ENCODE peak calls at places on chromosomes 6 and 20, in seven cellular contexts. T is A549, Y is heart left ventricle, U is ovary, A is suprapubic skin, N is heart right ventricle, B is pancreas. L is an unnamed sample.
A peak's percentile ranks its signal among the peaks of the same experiment; 100 is the strongest.

GRCh38 chr6:85464260-85464644 is 14.4 kb downstream of the NT5E start:
- DNase-seq in T (peak; percentile 58), Y (no peak), U (no peak), A (no peak), N (no peak), B (no peak), L (no peak)

GRCh38 chr6:142784344-142784743 is 160.6 kb downstream of the HIVEP2 start:
- DNase-seq in T (no peak), Y (no peak), U (no peak), A (no peak), N (no peak), B (no peak), L (no peak)

GRCh38 chr6:130020106-130020851 is 1.9 kb downstream of the L3MBTL3 start:
- DNase-seq in T (peak; percentile 7), Y (peak; percentile 31), U (peak; percentile 60), A (peak; percentile 80), N (peak; percentile 14), B (peak; percentile 8), L (peak; percentile 47)

GRCh38 chr6:139126255-139126654 is 8.6 kb upstream of the HECA start:
- DNase-seq in T (no peak), Y (no peak), U (no peak), A (no peak), N (no peak), B (no peak), L (peak; percentile 33)

GRCh38 chr6:100134703-100135102 is 140.7 kb upstream of the MCHR2 start:
- DNase-seq in T (no peak), Y (no peak), U (no peak), A (no peak), N (no peak), B (no peak), L (no peak)

GRCh38 chr6:75612921-75613534 is 11.3 kb downstream of the SENP6 start:
- DNase-seq in T (no peak), Y (no peak), U (no peak), A (no peak), N (no peak), B (no peak), L (no peak)

GRCh38 chr6:44715925-44716324 is 328.4 kb downstream of the CDC5L start:
- DNase-seq in T (no peak), Y (no peak), U (no peak), A (no peak), N (no peak), B (no peak), L (no peak)

GRCh38 chr6:158642097-158642601 is 2.4 kb downstream of the DYNLT1 start:
- DNase-seq in T (no peak), Y (peak; percentile 70), U (no peak), A (no peak), N (peak; percentile 46), B (no peak), L (no peak)

GRCh38 chr6:167569879-167570278 is 245.0 kb downstream of the TTLL2 start:
- DNase-seq in T (no peak), Y (no peak), U (no peak), A (peak; percentile 65), N (no peak), B (peak; percentile 75), L (peak; percentile 13)

GRCh38 chr6:41442800-41443501 is 103.2 kb upstream of the FOXP4 start:
- DNase-seq in T (no peak), Y (no peak), U (peak; percentile 82), A (no peak), N (peak; percentile 43), B (no peak), L (peak; percentile 76)

GRCh38 chr20:57270204-57270937 is 3.9 kb upstream of the BMP7 start:
- DNase-seq in T (no peak), Y (no peak), U (no peak), A (no peak), N (no peak), B (no peak), L (no peak)

GRCh38 chr6:626236-626635 is 30.7 kb downstream of the HUS1B start:
- DNase-seq in T (no peak), Y (no peak), U (no peak), A (no peak), N (no peak), B (no peak), L (no peak)

GRCh38 chr20:45016089-45016641 is 49.9 kb downstream of the STK4 start:
- DNase-seq in T (no peak), Y (no peak), U (no peak), A (no peak), N (no peak), B (no peak), L (no peak)

GRCh38 chr6:110216140-110216539 is 35.9 kb downstream of the CDC40 start:
- DNase-seq in T (no peak), Y (no peak), U (no peak), A (no peak), N (no peak), B (no peak), L (no peak)

GRCh38 chr6:75735491-75736186 is 13.4 kb upstream of the MYO6 start:
- DNase-seq in T (peak; percentile 72), Y (no peak), U (no peak), A (no peak), N (no peak), B (peak; percentile 21), L (no peak)

GRCh38 chr20:61659652-61660346 is 405.9 kb downstream of the TAF4 start:
- DNase-seq in T (no peak), Y (no peak), U (no peak), A (no peak), N (no peak), B (no peak), L (no peak)

GRCh38 chr20:33099842-33100538 is 20.5 kb downstream of the BPIFB4 start:
- DNase-seq in T (peak; percentile 41), Y (no peak), U (no peak), A (no peak), N (no peak), B (no peak), L (no peak)

GRCh38 chr20:52761867-52762266 is 210.3 kb upstream of the TSHZ2 start:
- DNase-seq in T (no peak), Y (no peak), U (no peak), A (no peak), N (no peak), B (no peak), L (no peak)

GRCh38 chr6:105428342-105428957 is 25.6 kb upstream of the PREP start:
- DNase-seq in T (no peak), Y (no peak), U (no peak), A (no peak), N (no peak), B (no peak), L (no peak)

GRCh38 chr6:28988536-28989415 is 16.3 kb downstream of the ZNF311 start:
- DNase-seq in T (peak; percentile 36), Y (peak; percentile 45), U (peak; percentile 29), A (no peak), N (peak; percentile 38), B (no peak), L (peak; percentile 63)

GRCh38 chr6:12911387-12911960 is 194.9 kb downstream of the PHACTR1 start:
- DNase-seq in T (peak; percentile 19), Y (no peak), U (no peak), A (no peak), N (no peak), B (no peak), L (no peak)

GRCh38 chr6:157982297-157982579 is 575 bp downstream of the SYNJ2 start:
- DNase-seq in T (peak; percentile 24), Y (peak; percentile 47), U (no peak), A (no peak), N (peak; percentile 35), B (peak; percentile 62), L (peak; percentile 43)

GRCh38 chr20:50872562-50873288 is 58.5 kb downstream of the ADNP start:
- DNase-seq in T (no peak), Y (no peak), U (no peak), A (no peak), N (no peak), B (no peak), L (no peak)

GRCh38 chr6:51467231-51467952 is 620.0 kb downstream of the PKHD1 start:
- DNase-seq in T (no peak), Y (no peak), U (no peak), A (no peak), N (no peak), B (no peak), L (no peak)

GRCh38 chr6:139534472-139535115 is 160.1 kb upstream of the CITED2 start:
- DNase-seq in T (no peak), Y (no peak), U (no peak), A (no peak), N (no peak), B (peak; percentile 60), L (no peak)

GRCh38 chr6:113734886-113735481 is 122.2 kb upstream of the MARCKS start:
- DNase-seq in T (no peak), Y (no peak), U (no peak), A (no peak), N (no peak), B (no peak), L (no peak)

GRCh38 chr6:118719351-118720124 is 68.1 kb upstream of the CEP85L start:
- DNase-seq in T (no peak), Y (no peak), U (peak; percentile 42), A (no peak), N (no peak), B (no peak), L (no peak)
- H3K4me3 ChIP-seq in T (no peak overlapping the region), Y (no peak overlapping the region), U (no peak overlapping the region), A (no peak overlapping the region), N (no peak overlapping the region), B (no peak overlapping the region), L (no peak overlapping the region)

GRCh38 chr20:63178889-63179751 is 36.8 kb downstream of the YTHDF1 start:
- DNase-seq in T (peak; percentile 49), Y (no peak), U (peak; percentile 34), A (no peak), N (peak; percentile 20), B (peak; percentile 8), L (peak; percentile 66)
- TF ChIP-seq CTCF in T (peak; percentile 60), Y (peak; percentile 69), U (no peak), A (no peak), N (peak; percentile 51), B (no peak), L (no peak)

GRCh38 chr6:4012826-4013225 is 66.1 kb downstream of the FAM217A start:
- DNase-seq in T (no peak), Y (no peak), U (no peak), A (no peak), N (no peak), B (no peak), L (no peak)

GRCh38 chr6:4020822-4021132 is 58.2 kb downstream of the FAM217A start:
- DNase-seq in T (no peak), Y (no peak), U (no peak), A (no peak), N (no peak), B (no peak), L (no peak)

GRCh38 chr6:4017847-4018193 is 61.1 kb downstream of the FAM217A start:
- DNase-seq in T (peak; percentile 40), Y (no peak), U (no peak), A (no peak), N (no peak), B (no peak), L (no peak)

GRCh38 chr6:4018194-4019111 is 60.5 kb downstream of the FAM217A start:
- DNase-seq in T (peak; percentile 95), Y (peak; percentile 97), U (peak; percentile 96), A (peak; percentile 96), N (peak; percentile 95), B (peak; percentile 95), L (peak; percentile 96)

GRCh38 chr6:4017058-4017457 is 61.9 kb downstream of the FAM217A start:
- DNase-seq in T (no peak), Y (no peak), U (no peak), A (no peak), N (no peak), B (no peak), L (no peak)
- H3K27ac ChIP-seq in T (peak overlapping the region; percentile 97), Y (peak overlapping the region; percentile 97), U (no peak overlapping the region), A (peak overlapping the region; percentile 99), N (peak overlapping the region; percentile 98), B (no peak overlapping the region), L (no peak overlapping the region)

GRCh38 chr6:162615016-162615717 is 112.4 kb downstream of the PRKN start:
- DNase-seq in T (no peak), Y (peak; percentile 57), U (no peak), A (no peak), N (no peak), B (no peak), L (no peak)
- H3K4me3 ChIP-seq in T (no peak overlapping the region), Y (no peak overlapping the region), U (no peak overlapping the region), A (no peak overlapping the region), N (no peak overlapping the region), B (no peak overlapping the region), L (no peak overlapping the region)

L was measured in testis.